ENCODE peak calls at places on chromosomes 4 and X, in seven cellular contexts. G is activated CD4-positive, alpha-beta T cell treated with anti-CD3 and anti-CD28 coated beads for 48 hours; R is nucleus accumbens; A is progenitor cell of endocrine pancreas; Y is cardiac muscle cell; B is NCI-H1417; U is stimulated activated CD8-positive, alpha-beta memory T cell treated with anti-CD3 and anti-CD28 coated beads, Interleukin-4, amount 100 ng/mL, for 48 hours. O is an unnamed sample.

GRCh38 chr4:8280158-8280875 is 10.8 kb downstream of the HTRA3 start:
- DNase-seq in G (no peak), R (no peak), A (no peak), Y (no peak), B (no peak), U (no peak), O (no peak)

GRCh38 chrX:46325312-46325877 is 219.8 kb downstream of the ZNF674 start:
- DNase-seq in G (peak; percentile 76), R (no peak), A (no peak), Y (peak; percentile 57), B (no peak), U (peak; percentile 68), O (no peak)

GRCh38 chr4:70721747-70722146 is at the start of gene RUFY3:
- DNase-seq in G (no peak), R (peak; percentile 55), A (no peak), Y (peak; percentile 83), B (peak; percentile 98), U (no peak), O (peak; percentile 6)

GRCh38 chr4:41542526-41543270 is 4.7 kb downstream of the LIMCH1 start:
- DNase-seq in G (no peak), R (no peak), A (no peak), Y (peak; percentile 33), B (no peak), U (no peak), O (no peak)

GRCh38 chrX:132401935-132402334 is 86.9 kb downstream of the MBNL3 start:
- DNase-seq in G (no peak), R (no peak), A (no peak), Y (no peak), B (no peak), U (no peak), O (no peak)

GRCh38 chrX:29518100-29518499 is 697.3 kb upstream of the MAGEB2 start:
- DNase-seq in G (no peak), R (no peak), A (no peak), Y (no peak), B (no peak), U (no peak), O (no peak)

GRCh38 chr4:53706422-53707032 is 115.2 kb upstream of the LNX1 start:
- DNase-seq in G (no peak), R (no peak), A (no peak), Y (peak; percentile 87), B (peak; percentile 57), U (no peak), O (no peak)

GRCh38 chr4:140367738-140368137 is 5.7 kb upstream of the SCOC start:
- DNase-seq in G (no peak), R (no peak), A (no peak), Y (peak; percentile 3), B (no peak), U (no peak), O (no peak)

GRCh38 chr4:185738038-185738552 is 73.9 kb downstream of the SORBS2 start:
- DNase-seq in G (no peak), R (no peak), A (no peak), Y (peak; percentile 94), B (no peak), U (no peak), O (no peak)

GRCh38 chr4:112956458-112956857 is 93.0 kb upstream of the ANK2 start:
- DNase-seq in G (no peak), R (no peak), A (no peak), Y (no peak), B (peak; percentile 12), U (no peak), O (peak; percentile 21)

GRCh38 chr4:113697429-113697828 is 64.1 kb downstream of the CAMK2D start:
- DNase-seq in G (no peak), R (no peak), A (no peak), Y (no peak), B (no peak), U (no peak), O (no peak)

GRCh38 chr4:108512615-108513505 is 107.5 kb upstream of the RPL34 start:
- DNase-seq in G (peak; percentile 60), R (no peak), A (peak; percentile 44), Y (peak; percentile 56), B (peak; percentile 91), U (peak; percentile 45), O (no peak)

GRCh38 chrX:52504551-52504950 is 8.9 kb downstream of the XAGE1A start:
- DNase-seq in G (no peak), R (no peak), A (no peak), Y (no peak), B (no peak), U (no peak), O (no peak)

GRCh38 chrX:103918584-103919335 is 43.7 kb upstream of the TMSB15B start:
- DNase-seq in G (peak; percentile 75), R (no peak), A (peak; percentile 20), Y (peak; percentile 70), B (peak; percentile 92), U (peak; percentile 70), O (peak; percentile 17)

GRCh38 chr4:151098191-151098590 is 1.2 kb upstream of the RPS3A start:
- DNase-seq in G (no peak), R (no peak), A (no peak), Y (no peak), B (no peak), U (no peak), O (no peak)

GRCh38 chr4:95106408-95106928 is 348.7 kb downstream of the BMPR1B start:
- DNase-seq in G (no peak), R (no peak), A (no peak), Y (no peak), B (no peak), U (no peak), O (no peak)

O was measured in hypothalamus.